ENCODE peak calls at places on chromosomes 11 and 22, in seven cellular contexts. One of them, this sample, is unnamed.
A peak's percentile ranks its signal among the peaks of the same experiment; 100 is the strongest.

GRCh38 chr11:119014209-119014924 is 3.8 kb downstream of the RPS25 start:
- DNase-seq in NCI-H446: no peak
- DNase-seq in activated naive CD8-positive, alpha-beta T cell treated with anti-CD3 and anti-CD28 coated beads, Interleukin-2, amount 50 U/mL, for 24 hours: no peak
- DNase-seq in pons: no peak
- DNase-seq in AG10803: no peak
- DNase-seq in HTR-8/SVneo: no peak
- DNase-seq in stimulated activated CD8-positive, alpha-beta memory T cell treated with anti-CD3 and anti-CD28 coated beads, Interleukin-7, amount 100 ng/mL, for 1 hour: no peak
- DNase-seq in this sample: no peak

GRCh38 chr11:107780775-107781174 is 68.9 kb upstream of the SLN start:
- DNase-seq in NCI-H446: no peak
- DNase-seq in activated naive CD8-positive, alpha-beta T cell treated with anti-CD3 and anti-CD28 coated beads, Interleukin-2, amount 50 U/mL, for 24 hours: no peak
- DNase-seq in pons: no peak
- DNase-seq in AG10803: no peak
- DNase-seq in HTR-8/SVneo: no peak
- DNase-seq in stimulated activated CD8-positive, alpha-beta memory T cell treated with anti-CD3 and anti-CD28 coated beads, Interleukin-7, amount 100 ng/mL, for 1 hour: no peak
- DNase-seq in this sample: no peak

GRCh38 chr11:394034-394857 is at the start of gene PKP3:
- DNase-seq in NCI-H446: no peak
- DNase-seq in activated naive CD8-positive, alpha-beta T cell treated with anti-CD3 and anti-CD28 coated beads, Interleukin-2, amount 50 U/mL, for 24 hours: no peak
- DNase-seq in pons: no peak
- DNase-seq in AG10803: peak; percentile 26
- DNase-seq in HTR-8/SVneo: peak; percentile 69
- DNase-seq in stimulated activated CD8-positive, alpha-beta memory T cell treated with anti-CD3 and anti-CD28 coated beads, Interleukin-7, amount 100 ng/mL, for 1 hour: no peak
- DNase-seq in this sample: peak; percentile 60

GRCh38 chr22:27776410-27776958 is 25.1 kb downstream of the MN1 start:
- DNase-seq in NCI-H446: no peak
- DNase-seq in activated naive CD8-positive, alpha-beta T cell treated with anti-CD3 and anti-CD28 coated beads, Interleukin-2, amount 50 U/mL, for 24 hours: no peak
- DNase-seq in pons: no peak
- DNase-seq in AG10803: peak; percentile 84
- DNase-seq in HTR-8/SVneo: no peak
- DNase-seq in stimulated activated CD8-positive, alpha-beta memory T cell treated with anti-CD3 and anti-CD28 coated beads, Interleukin-7, amount 100 ng/mL, for 1 hour: no peak
- DNase-seq in this sample: no peak

GRCh38 chr22:48536691-48537591 is 1290.7 kb downstream of the BRD1 start:
- DNase-seq in NCI-H446: peak; percentile 21
- DNase-seq in activated naive CD8-positive, alpha-beta T cell treated with anti-CD3 and anti-CD28 coated beads, Interleukin-2, amount 50 U/mL, for 24 hours: no peak
- DNase-seq in pons: peak; percentile 76
- DNase-seq in AG10803: peak; percentile 31
- DNase-seq in HTR-8/SVneo: no peak
- DNase-seq in stimulated activated CD8-positive, alpha-beta memory T cell treated with anti-CD3 and anti-CD28 coated beads, Interleukin-7, amount 100 ng/mL, for 1 hour: no peak
- DNase-seq in this sample: no peak

GRCh38 chr11:63530021-63530420 is 6.6 kb upstream of the PLAAT4 start:
- DNase-seq in NCI-H446: no peak
- DNase-seq in activated naive CD8-positive, alpha-beta T cell treated with anti-CD3 and anti-CD28 coated beads, Interleukin-2, amount 50 U/mL, for 24 hours: no peak
- DNase-seq in pons: peak; percentile 91
- DNase-seq in AG10803: no peak
- DNase-seq in HTR-8/SVneo: no peak
- DNase-seq in stimulated activated CD8-positive, alpha-beta memory T cell treated with anti-CD3 and anti-CD28 coated beads, Interleukin-7, amount 100 ng/mL, for 1 hour: no peak
- DNase-seq in this sample: no peak

GRCh38 chr11:130636672-130637463 is 188.4 kb downstream of the ADAMTS15 start:
- DNase-seq in NCI-H446: no peak
- DNase-seq in activated naive CD8-positive, alpha-beta T cell treated with anti-CD3 and anti-CD28 coated beads, Interleukin-2, amount 50 U/mL, for 24 hours: no peak
- DNase-seq in pons: no peak
- DNase-seq in AG10803: peak; percentile 66
- DNase-seq in HTR-8/SVneo: no peak
- DNase-seq in stimulated activated CD8-positive, alpha-beta memory T cell treated with anti-CD3 and anti-CD28 coated beads, Interleukin-7, amount 100 ng/mL, for 1 hour: no peak
- DNase-seq in this sample: peak; percentile 92

GRCh38 chr11:106670069-106670468 is 348.2 kb downstream of the GUCY1A2 start:
- DNase-seq in NCI-H446: no peak
- DNase-seq in activated naive CD8-positive, alpha-beta T cell treated with anti-CD3 and anti-CD28 coated beads, Interleukin-2, amount 50 U/mL, for 24 hours: no peak
- DNase-seq in pons: no peak
- DNase-seq in AG10803: no peak
- DNase-seq in HTR-8/SVneo: no peak
- DNase-seq in stimulated activated CD8-positive, alpha-beta memory T cell treated with anti-CD3 and anti-CD28 coated beads, Interleukin-7, amount 100 ng/mL, for 1 hour: no peak
- DNase-seq in this sample: peak; percentile 4

GRCh38 chr11:3134651-3135490 is 30.2 kb downstream of the OSBPL5 start:
- DNase-seq in NCI-H446: no peak
- DNase-seq in activated naive CD8-positive, alpha-beta T cell treated with anti-CD3 and anti-CD28 coated beads, Interleukin-2, amount 50 U/mL, for 24 hours: no peak
- DNase-seq in pons: no peak
- DNase-seq in AG10803: no peak
- DNase-seq in HTR-8/SVneo: no peak
- DNase-seq in stimulated activated CD8-positive, alpha-beta memory T cell treated with anti-CD3 and anti-CD28 coated beads, Interleukin-7, amount 100 ng/mL, for 1 hour: no peak
- DNase-seq in this sample: no peak

GRCh38 chr22:48691431-48691851 is 1136.2 kb downstream of the BRD1 start:
- DNase-seq in NCI-H446: no peak
- DNase-seq in activated naive CD8-positive, alpha-beta T cell treated with anti-CD3 and anti-CD28 coated beads, Interleukin-2, amount 50 U/mL, for 24 hours: no peak
- DNase-seq in pons: no peak
- DNase-seq in AG10803: no peak
- DNase-seq in HTR-8/SVneo: no peak
- DNase-seq in stimulated activated CD8-positive, alpha-beta memory T cell treated with anti-CD3 and anti-CD28 coated beads, Interleukin-7, amount 100 ng/mL, for 1 hour: no peak
- DNase-seq in this sample: no peak

GRCh38 chr11:2270322-2271076 is at the start of gene ASCL2:
- DNase-seq in NCI-H446: no peak
- DNase-seq in activated naive CD8-positive, alpha-beta T cell treated with anti-CD3 and anti-CD28 coated beads, Interleukin-2, amount 50 U/mL, for 24 hours: no peak
- DNase-seq in pons: no peak
- DNase-seq in AG10803: no peak
- DNase-seq in HTR-8/SVneo: no peak
- DNase-seq in stimulated activated CD8-positive, alpha-beta memory T cell treated with anti-CD3 and anti-CD28 coated beads, Interleukin-7, amount 100 ng/mL, for 1 hour: no peak
- DNase-seq in this sample: no peak

GRCh38 chr11:660281-660680 is 23.2 kb downstream of the DRD4 start:
- DNase-seq in NCI-H446: no peak
- DNase-seq in activated naive CD8-positive, alpha-beta T cell treated with anti-CD3 and anti-CD28 coated beads, Interleukin-2, amount 50 U/mL, for 24 hours: no peak
- DNase-seq in pons: no peak
- DNase-seq in AG10803: no peak
- DNase-seq in HTR-8/SVneo: no peak
- DNase-seq in stimulated activated CD8-positive, alpha-beta memory T cell treated with anti-CD3 and anti-CD28 coated beads, Interleukin-7, amount 100 ng/mL, for 1 hour: no peak
- DNase-seq in this sample: no peak

GRCh38 chr11:33779849-33780528 is 5.7 kb upstream of the FBXO3 start:
- DNase-seq in NCI-H446: no peak
- DNase-seq in activated naive CD8-positive, alpha-beta T cell treated with anti-CD3 and anti-CD28 coated beads, Interleukin-2, amount 50 U/mL, for 24 hours: no peak
- DNase-seq in pons: no peak
- DNase-seq in AG10803: peak; percentile 81
- DNase-seq in HTR-8/SVneo: peak; percentile 17
- DNase-seq in stimulated activated CD8-positive, alpha-beta memory T cell treated with anti-CD3 and anti-CD28 coated beads, Interleukin-7, amount 100 ng/mL, for 1 hour: no peak
- DNase-seq in this sample: peak; percentile 83

GRCh38 chr11:130598433-130598832 is 150.0 kb downstream of the ADAMTS15 start:
- DNase-seq in NCI-H446: no peak
- DNase-seq in activated naive CD8-positive, alpha-beta T cell treated with anti-CD3 and anti-CD28 coated beads, Interleukin-2, amount 50 U/mL, for 24 hours: no peak
- DNase-seq in pons: no peak
- DNase-seq in AG10803: no peak
- DNase-seq in HTR-8/SVneo: no peak
- DNase-seq in stimulated activated CD8-positive, alpha-beta memory T cell treated with anti-CD3 and anti-CD28 coated beads, Interleukin-7, amount 100 ng/mL, for 1 hour: no peak
- DNase-seq in this sample: no peak

GRCh38 chr11:17208257-17208999 is 642 bp upstream of the PIK3C2A start:
- DNase-seq in NCI-H446: peak; percentile 65
- DNase-seq in activated naive CD8-positive, alpha-beta T cell treated with anti-CD3 and anti-CD28 coated beads, Interleukin-2, amount 50 U/mL, for 24 hours: peak; percentile 48
- DNase-seq in pons: peak; percentile 56
- DNase-seq in AG10803: peak; percentile 25
- DNase-seq in HTR-8/SVneo: peak; percentile 55
- DNase-seq in stimulated activated CD8-positive, alpha-beta memory T cell treated with anti-CD3 and anti-CD28 coated beads, Interleukin-7, amount 100 ng/mL, for 1 hour: peak; percentile 5
- DNase-seq in this sample: peak; percentile 59

GRCh38 chr11:3202305-3202704 is 16.3 kb downstream of the MRGPRG start:
- DNase-seq in NCI-H446: no peak
- DNase-seq in activated naive CD8-positive, alpha-beta T cell treated with anti-CD3 and anti-CD28 coated beads, Interleukin-2, amount 50 U/mL, for 24 hours: no peak
- DNase-seq in pons: no peak
- DNase-seq in AG10803: no peak
- DNase-seq in HTR-8/SVneo: no peak
- DNase-seq in stimulated activated CD8-positive, alpha-beta memory T cell treated with anti-CD3 and anti-CD28 coated beads, Interleukin-7, amount 100 ng/mL, for 1 hour: no peak
- DNase-seq in this sample: no peak

GRCh38 chr11:77073328-77074001 is 6.7 kb downstream of the CAPN5 start:
- DNase-seq in NCI-H446: no peak
- DNase-seq in activated naive CD8-positive, alpha-beta T cell treated with anti-CD3 and anti-CD28 coated beads, Interleukin-2, amount 50 U/mL, for 24 hours: no peak
- DNase-seq in pons: peak; percentile 58
- DNase-seq in AG10803: peak; percentile 95
- DNase-seq in HTR-8/SVneo: peak; percentile 47
- DNase-seq in stimulated activated CD8-positive, alpha-beta memory T cell treated with anti-CD3 and anti-CD28 coated beads, Interleukin-7, amount 100 ng/mL, for 1 hour: no peak
- DNase-seq in this sample: peak; percentile 94

GRCh38 chr11:75667831-75668507 is 869 bp downstream of the MAP6 start:
- DNase-seq in NCI-H446: peak; percentile 48
- DNase-seq in activated naive CD8-positive, alpha-beta T cell treated with anti-CD3 and anti-CD28 coated beads, Interleukin-2, amount 50 U/mL, for 24 hours: peak; percentile 40
- DNase-seq in pons: peak; percentile 44
- DNase-seq in AG10803: peak; percentile 51
- DNase-seq in HTR-8/SVneo: peak; percentile 48
- DNase-seq in stimulated activated CD8-positive, alpha-beta memory T cell treated with anti-CD3 and anti-CD28 coated beads, Interleukin-7, amount 100 ng/mL, for 1 hour: no peak
- DNase-seq in this sample: peak; percentile 35

GRCh38 chr11:93481279-93481678 is 61.9 kb downstream of the SMCO4 start:
- DNase-seq in NCI-H446: no peak
- DNase-seq in activated naive CD8-positive, alpha-beta T cell treated with anti-CD3 and anti-CD28 coated beads, Interleukin-2, amount 50 U/mL, for 24 hours: no peak
- DNase-seq in pons: no peak
- DNase-seq in AG10803: no peak
- DNase-seq in HTR-8/SVneo: no peak
- DNase-seq in stimulated activated CD8-positive, alpha-beta memory T cell treated with anti-CD3 and anti-CD28 coated beads, Interleukin-7, amount 100 ng/mL, for 1 hour: no peak
- DNase-seq in this sample: no peak